ENCODE peak calls at places on chromosome 17, in four cellular contexts. G is stromal cell of bone marrow, Z is uterus, I is Ammon's horn. N is an unnamed sample.

GRCh38 chr17:59760164-59760563 is 52.7 kb downstream of the VMP1 start:
- DNase-seq in G (no peak), I (no peak), Z (no peak), N (no peak)

GRCh38 chr17:16491703-16492612 is at the start of gene LRRC75A:
- DNase-seq in I (no peak), Z (peak; percentile 42), G (no peak), N (no peak)

GRCh38 chr17:80005360-80006338 is 30.0 kb downstream of the TBC1D16 start:
- DNase-seq in I (peak; percentile 51), Z (no peak), G (no peak), N (no peak)

GRCh38 chr17:74964988-74965622 is 7.5 kb downstream of the HID1 start:
- DNase-seq in G (no peak), Z (no peak), I (no peak), N (no peak)

GRCh38 chr17:10119203-10120112 is 78.9 kb downstream of the GAS7 start:
- DNase-seq in I (peak; percentile 59), G (no peak), Z (no peak), N (no peak)

GRCh38 chr17:17326275-17326875 is 23.2 kb downstream of the NT5M start:
- DNase-seq in G (no peak), Z (no peak), I (no peak), N (no peak)

GRCh38 chr17:82461827-82462524 is 3.4 kb downstream of the NARF start:
- DNase-seq in I (no peak), Z (no peak), G (no peak), N (no peak)

GRCh38 chr17:40915199-40915661 is 22.2 kb downstream of the KRT23 start:
- DNase-seq in G (peak; percentile 84), Z (no peak), I (no peak), N (no peak)

GRCh38 chr17:44095647-44096496 is 25.3 kb downstream of the G6PC3 start:
- DNase-seq in Z (peak; percentile 76), I (peak; percentile 87), G (peak; percentile 77), N (peak; percentile 41)

GRCh38 chr17:55859518-55859917 is 108.7 kb downstream of the PCTP start:
- DNase-seq in Z (no peak), I (peak; percentile 6), G (no peak), N (no peak)

GRCh38 chr17:68491381-68491849 is 20.8 kb upstream of the PRKAR1A start:
- DNase-seq in G (no peak), I (peak; percentile 74), Z (no peak), N (peak; percentile 79)

GRCh38 chr17:70121136-70121535 is 46.1 kb downstream of the KCNJ16 start:
- DNase-seq in G (no peak), Z (no peak), I (no peak), N (no peak)

GRCh38 chr17:28701987-28702751 is 9.5 kb downstream of the PROCA1 start:
- DNase-seq in Z (no peak), I (peak; percentile 86), G (no peak), N (no peak)

GRCh38 chr17:50863221-50863843 is 2.8 kb downstream of the TOB1 start:
- DNase-seq in I (peak; percentile 86), G (no peak), Z (no peak), N (no peak)

GRCh38 chr17:45092932-45093430 is 31.9 kb downstream of the NMT1 start:
- DNase-seq in Z (peak; percentile 90), I (peak; percentile 98), G (peak; percentile 99), N (no peak)

GRCh38 chr17:38752930-38753506 is 477 bp downstream of the PSMB3 start:
- DNase-seq in G (no peak), I (no peak), Z (peak; percentile 38), N (no peak)

GRCh38 chr17:43356999-43357398 is 41.8 kb upstream of the ARL4D start:
- DNase-seq in I (no peak), G (peak; percentile 89), Z (peak; percentile 57), N (no peak)

GRCh38 chr17:38797091-38797490 is 2.3 kb downstream of the PIP4K2B start:
- DNase-seq in I (no peak), G (peak; percentile 36), Z (no peak), N (no peak)

GRCh38 chr17:77875051-77875780 is 83.3 kb upstream of the TNRC6C start:
- DNase-seq in I (no peak), G (peak; percentile 73), Z (no peak), N (no peak)

GRCh38 chr17:72338304-72338703 is 217.5 kb downstream of the SOX9 start:
- DNase-seq in I (no peak), Z (no peak), G (no peak), N (no peak)

GRCh38 chr17:11980813-11981212 is 16.5 kb downstream of the ZNF18 start:
- DNase-seq in Z (no peak), G (no peak), I (no peak), N (no peak)

GRCh38 chr17:50176559-50177471 is 11.0 kb downstream of the SGCA start:
- DNase-seq in I (no peak), Z (no peak), G (no peak), N (no peak)

GRCh38 chr17:57651451-57651850 is 93.6 kb downstream of the CCDC182 start:
- DNase-seq in I (no peak), Z (no peak), G (no peak), N (no peak)

GRCh38 chr17:38702900-38703741 is 2.0 kb upstream of the MLLT6 start:
- DNase-seq in G (no peak), I (no peak), Z (no peak), N (no peak)

GRCh38 chr17:55702150-55702549 is 20.5 kb downstream of the TMEM100 start:
- DNase-seq in G (no peak), I (no peak), Z (no peak), N (no peak)

GRCh38 chr17:38800237-38800760 is 943 bp upstream of the PIP4K2B start:
- DNase-seq in I (no peak), G (no peak), Z (no peak), N (no peak)

GRCh38 chr17:49496183-49496865 is 1.2 kb downstream of the NGFR start:
- DNase-seq in I (peak; percentile 84), Z (peak; percentile 71), G (no peak), N (no peak)

GRCh38 chr17:13429201-13429600 is 172.5 kb downstream of the HS3ST3A1 start:
- DNase-seq in G (peak; percentile 77), Z (no peak), I (no peak), N (no peak)

GRCh38 chr17:70074991-70075390 is at the start of gene KCNJ16:
- DNase-seq in I (no peak), G (no peak), Z (no peak), N (no peak)

GRCh38 chr17:83194761-83195329 is 115.4 kb downstream of the METRNL start:
- DNase-seq in Z (peak; percentile 12), I (no peak), G (no peak), N (no peak)

N was measured in SIG-M5.